ENCODE peak calls at places on chromosome 11, in five cellular contexts. One of them, this sample, is unnamed.

GRCh38 chr11:30465623-30466022 is 120.5 kb downstream of the MPPED2 start:
- DNase-seq in activated naive CD4-positive, alpha-beta T cell: no peak
- DNase-seq in fibroblast of the aortic adventitia: no peak
- DNase-seq in HCEC 1CT: no peak
- DNase-seq in activated CD4-positive, alpha-beta T cell treated with anti-CD3 and anti-CD28 coated beads for 36 hours: no peak
- DNase-seq in this sample: no peak

GRCh38 chr11:121899534-121899933 is 216.5 kb downstream of the BLID start:
- DNase-seq in activated naive CD4-positive, alpha-beta T cell: no peak
- DNase-seq in fibroblast of the aortic adventitia: no peak
- DNase-seq in HCEC 1CT: no peak
- DNase-seq in activated CD4-positive, alpha-beta T cell treated with anti-CD3 and anti-CD28 coated beads for 36 hours: no peak
- DNase-seq in this sample: no peak

GRCh38 chr11:43327987-43328386 is 16.2 kb downstream of the API5 start:
- DNase-seq in activated naive CD4-positive, alpha-beta T cell: no peak
- DNase-seq in fibroblast of the aortic adventitia: peak; percentile 94
- DNase-seq in HCEC 1CT: peak; percentile 90
- DNase-seq in activated CD4-positive, alpha-beta T cell treated with anti-CD3 and anti-CD28 coated beads for 36 hours: no peak
- DNase-seq in this sample: no peak

GRCh38 chr11:7527029-7527428 is 13.2 kb downstream of the PPFIBP2 start:
- DNase-seq in activated naive CD4-positive, alpha-beta T cell: no peak
- DNase-seq in fibroblast of the aortic adventitia: no peak
- DNase-seq in HCEC 1CT: no peak
- DNase-seq in activated CD4-positive, alpha-beta T cell treated with anti-CD3 and anti-CD28 coated beads for 36 hours: peak; percentile 36
- DNase-seq in this sample: no peak

GRCh38 chr11:2746401-2747230 is 46.8 kb upstream of the KCNQ1OT1 start:
- DNase-seq in activated naive CD4-positive, alpha-beta T cell: no peak
- DNase-seq in fibroblast of the aortic adventitia: no peak
- DNase-seq in HCEC 1CT: no peak
- DNase-seq in activated CD4-positive, alpha-beta T cell treated with anti-CD3 and anti-CD28 coated beads for 36 hours: no peak
- DNase-seq in this sample: no peak

GRCh38 chr11:119795231-119795630 is 66.2 kb upstream of the NECTIN1 start:
- DNase-seq in activated naive CD4-positive, alpha-beta T cell: no peak
- DNase-seq in fibroblast of the aortic adventitia: peak; percentile 77
- DNase-seq in HCEC 1CT: peak; percentile 45
- DNase-seq in activated CD4-positive, alpha-beta T cell treated with anti-CD3 and anti-CD28 coated beads for 36 hours: no peak
- DNase-seq in this sample: no peak

GRCh38 chr11:123421589-123421988 is 8.5 kb upstream of the GRAMD1B start:
- DNase-seq in activated naive CD4-positive, alpha-beta T cell: no peak
- DNase-seq in fibroblast of the aortic adventitia: no peak
- DNase-seq in HCEC 1CT: no peak
- DNase-seq in activated CD4-positive, alpha-beta T cell treated with anti-CD3 and anti-CD28 coated beads for 36 hours: no peak
- DNase-seq in this sample: no peak

GRCh38 chr11:129815596-129816461 is at the start of gene TMEM45B:
- DNase-seq in activated naive CD4-positive, alpha-beta T cell: peak; percentile 10
- DNase-seq in fibroblast of the aortic adventitia: no peak
- DNase-seq in HCEC 1CT: no peak
- DNase-seq in activated CD4-positive, alpha-beta T cell treated with anti-CD3 and anti-CD28 coated beads for 36 hours: peak; percentile 62
- DNase-seq in this sample: no peak

GRCh38 chr11:17992916-17993315 is 19.9 kb downstream of the SERGEF start:
- DNase-seq in activated naive CD4-positive, alpha-beta T cell: no peak
- DNase-seq in fibroblast of the aortic adventitia: peak; percentile 28
- DNase-seq in HCEC 1CT: no peak
- DNase-seq in activated CD4-positive, alpha-beta T cell treated with anti-CD3 and anti-CD28 coated beads for 36 hours: no peak
- DNase-seq in this sample: no peak

GRCh38 chr11:118126082-118126838 is 26.4 kb downstream of the SCN4B start:
- DNase-seq in activated naive CD4-positive, alpha-beta T cell: no peak
- DNase-seq in fibroblast of the aortic adventitia: no peak
- DNase-seq in HCEC 1CT: no peak
- DNase-seq in activated CD4-positive, alpha-beta T cell treated with anti-CD3 and anti-CD28 coated beads for 36 hours: peak; percentile 20
- DNase-seq in this sample: no peak